ENCODE peak calls at places on chromosome 22, in five cellular contexts. One of them, this sample, is unnamed.

GRCh38 chr22:36286096-36286957 is 33.4 kb downstream of the APOL1 start:
- DNase-seq in T47D: peak
- DNase-seq in HCEC 1CT: peak
- DNase-seq in RKO: peak
- DNase-seq in nephron progenitor cell: peak
- DNase-seq in this sample: peak

GRCh38 chr22:29079218-29079901 is 6.5 kb downstream of the KREMEN1 start:
- DNase-seq in nephron progenitor cell: no peak
- DNase-seq in HCEC 1CT: no peak
- DNase-seq in T47D: peak
- DNase-seq in RKO: no peak
- DNase-seq in this sample: no peak

GRCh38 chr22:19962909-19963806 is 21.5 kb upstream of the TXNRD2 start:
- DNase-seq in RKO: peak
- DNase-seq in HCEC 1CT: no peak
- DNase-seq in T47D: peak
- DNase-seq in nephron progenitor cell: no peak
- DNase-seq in this sample: peak

GRCh38 chr22:27477171-27477570 is 324.4 kb downstream of the MN1 start:
- DNase-seq in HCEC 1CT: no peak
- DNase-seq in nephron progenitor cell: no peak
- DNase-seq in T47D: no peak
- DNase-seq in RKO: no peak
- DNase-seq in this sample: no peak

GRCh38 chr22:36385491-36386350 is 2.0 kb downstream of the MYH9 start:
- DNase-seq in HCEC 1CT: peak
- DNase-seq in T47D: peak
- DNase-seq in RKO: peak
- DNase-seq in nephron progenitor cell: no peak
- DNase-seq in this sample: peak

GRCh38 chr22:19407649-19408606 is 23.6 kb downstream of the HIRA start:
- DNase-seq in nephron progenitor cell: no peak
- DNase-seq in RKO: no peak
- DNase-seq in HCEC 1CT: no peak
- DNase-seq in T47D: no peak
- DNase-seq in this sample: no peak

GRCh38 chr22:50184541-50185383 is 951 bp upstream of the TRABD start:
- DNase-seq in T47D: no peak
- DNase-seq in RKO: no peak
- DNase-seq in HCEC 1CT: no peak
- DNase-seq in nephron progenitor cell: no peak
- DNase-seq in this sample: no peak

GRCh38 chr22:25057013-25057881 is 104.7 kb downstream of the KIAA1671 start:
- DNase-seq in T47D: peak
- DNase-seq in RKO: peak
- DNase-seq in HCEC 1CT: no peak
- DNase-seq in nephron progenitor cell: peak
- DNase-seq in this sample: no peak